ENCODE peak calls at places on chromosomes 7 and 10, in six cellular contexts. I is GM10248; P is activated naive CD8-positive, alpha-beta T cell treated with anti-CD3 and anti-CD28 coated beads, Interleukin-2, amount 10 ng/mL, durations not matched to agents 7 days and 5 days; U is activated T-helper 9 cell treated with anti-CD3 and anti-CD28 coated beads, Interleukin-2, amount 50 U/mL, for 16 hours; E is esophagus squamous epithelium; X is HFF-Myc. A is an unnamed sample.
A peak's percentile ranks its signal among the peaks of the same experiment; 100 is the strongest.

GRCh38 chr10:49369216-49370162 is 26.4 kb downstream of the DRGX start:
- DNase-seq in I (no peak), P (no peak), U (no peak), E (no peak), X (no peak), A (no peak)

GRCh38 chr7:88933285-88933684 is 137.7 kb upstream of the TEX47 start:
- DNase-seq in I (no peak), P (no peak), U (no peak), E (no peak), X (no peak), A (no peak)

GRCh38 chr7:39624935-39625694 is 1.7 kb downstream of the RALA start:
- DNase-seq in I (no peak), P (no peak), U (no peak), E (no peak), X (no peak), A (no peak)

GRCh38 chr7:135684134-135684533 is 21.8 kb downstream of the STMP1 start:
- DNase-seq in I (no peak), P (no peak), U (no peak), E (no peak), X (no peak), A (no peak)

GRCh38 chr7:134298902-134299683 is 17.6 kb downstream of the SLC35B4 start:
- DNase-seq in I (no peak), P (no peak), U (no peak), E (no peak), X (no peak), A (no peak)

GRCh38 chr10:107740962-107741690 is 576.6 kb upstream of the SORCS1 start:
- DNase-seq in I (no peak), P (no peak), U (no peak), E (no peak), X (no peak), A (no peak)

GRCh38 chr7:82164813-82165212 is 278.8 kb downstream of the CACNA2D1 start:
- DNase-seq in I (no peak), P (no peak), U (no peak), E (no peak), X (peak; percentile 40), A (peak; percentile 56)

GRCh38 chr7:50647286-50647980 is 82.2 kb upstream of the DDC start:
- DNase-seq in I (no peak), P (no peak), U (no peak), E (no peak), X (no peak), A (no peak)

GRCh38 chr7:44101966-44102845 is 1.9 kb upstream of the AEBP1 start:
- DNase-seq in I (no peak), P (no peak), U (no peak), E (no peak), X (peak; percentile 47), A (no peak)

GRCh38 chr10:59894114-59894513 is 12.2 kb downstream of the CCDC6 start:
- DNase-seq in I (no peak), P (no peak), U (no peak), E (no peak), X (no peak), A (no peak)

GRCh38 chr10:79331709-79332108 is 15.6 kb upstream of the PPIF start:
- DNase-seq in I (peak; percentile 83), P (peak; percentile 50), U (peak; percentile 76), E (no peak), X (no peak), A (no peak)

GRCh38 chr7:82413237-82413636 is 30.3 kb downstream of the CACNA2D1 start:
- DNase-seq in I (no peak), P (no peak), U (no peak), E (no peak), X (no peak), A (no peak)

GRCh38 chr7:66306243-66306642 is 101.1 kb downstream of the TPST1 start:
- DNase-seq in I (no peak), P (no peak), U (no peak), E (no peak), X (no peak), A (no peak)

GRCh38 chr7:74453321-74454011 is at the start of gene GTF2IRD1:
- DNase-seq in I (peak; percentile 77), P (peak; percentile 36), U (peak; percentile 33), E (no peak), X (no peak), A (peak; percentile 42)

GRCh38 chr7:70040971-70041766 is 442.9 kb downstream of the AUTS2 start:
- DNase-seq in I (no peak), P (no peak), U (no peak), E (no peak), X (no peak), A (peak; percentile 19)